ENCODE peak calls at places on chromosome 3, in eight cellular contexts. D, X, E, B, U, H, V and P are unnamed samples.

GRCh38 chr3:176274161-176274560 is 923.1 kb downstream of the TBL1XR1 start:
- DNase-seq in D (no peak), X (peak; percentile 94), E (no peak), B (no peak), U (no peak), H (no peak), V (no peak), P (no peak)

GRCh38 chr3:181362378-181362777 is 349.3 kb upstream of the SOX2 start:
- DNase-seq in D (no peak), X (no peak), E (no peak), B (no peak), U (no peak), H (no peak), V (no peak), P (no peak)

GRCh38 chr3:13565581-13566461 is 16.9 kb downstream of the FBLN2 start:
- DNase-seq in D (no peak), X (no peak), E (no peak), B (no peak), U (no peak), H (no peak), V (no peak), P (no peak)

GRCh38 chr3:145889730-145890129 is 271.3 kb downstream of the PLOD2 start:
- DNase-seq in D (no peak), X (no peak), E (no peak), B (no peak), U (no peak), H (no peak), V (no peak), P (no peak)

GRCh38 chr3:153979419-153980251 is 141.6 kb upstream of the ARHGEF26 start:
- DNase-seq in D (no peak), X (no peak), E (no peak), B (no peak), U (no peak), H (no peak), V (no peak), P (no peak)

GRCh38 chr3:151976211-151977050 is 103.0 kb downstream of the SUCNR1 start:
- DNase-seq in D (no peak), X (no peak), E (no peak), B (no peak), U (no peak), H (no peak), V (peak; percentile 85), P (no peak)

GRCh38 chr3:152658977-152659376 is 176.0 kb upstream of the P2RY1 start:
- DNase-seq in D (no peak), X (no peak), E (no peak), B (no peak), U (no peak), H (no peak), V (no peak), P (no peak)

GRCh38 chr3:146747928-146748327 is 142.8 kb upstream of the PLSCR5 start:
- DNase-seq in D (peak; percentile 21), X (no peak), E (no peak), B (no peak), U (no peak), H (no peak), V (peak; percentile 47), P (no peak)

GRCh38 chr3:194315965-194316361 is 35.2 kb downstream of the CPN2 start:
- DNase-seq in D (no peak), X (no peak), E (no peak), B (no peak), U (no peak), H (no peak), V (no peak), P (no peak)

GRCh38 chr3:184004483-184004882 is 13.2 kb downstream of the ABCC5 start:
- DNase-seq in D (peak; percentile 20), X (no peak), E (no peak), B (no peak), U (no peak), H (no peak), V (no peak), P (no peak)

GRCh38 chr3:141056716-141057115 is 5.6 kb downstream of the SPSB4 start:
- DNase-seq in D (no peak), X (no peak), E (no peak), B (no peak), U (no peak), H (no peak), V (no peak), P (no peak)

GRCh38 chr3:25511972-25512721 is 84.1 kb downstream of the RARB start:
- DNase-seq in D (no peak), X (no peak), E (no peak), B (no peak), U (no peak), H (no peak), V (no peak), P (no peak)